ENCODE peak calls at places on chromosome 1, in five cellular contexts. One of them, this sample, is unnamed.

GRCh38 chr1:222921951-222922350 is 107.1 kb downstream of the DISP1 start:
- DNase-seq in A673: no peak
- DNase-seq in ovary: peak; percentile 24
- DNase-seq in CD4-positive, alpha-beta T cell: no peak
- DNase-seq in IMR-90: no peak
- DNase-seq in this sample: no peak

GRCh38 chr1:118960567-118961136 is 27.5 kb downstream of the TBX15 start:
- DNase-seq in A673: no peak
- DNase-seq in ovary: no peak
- DNase-seq in CD4-positive, alpha-beta T cell: no peak
- DNase-seq in IMR-90: no peak
- DNase-seq in this sample: no peak

GRCh38 chr1:21205416-21205815 is 28.7 kb upstream of the EIF4G3 start:
- DNase-seq in A673: no peak
- DNase-seq in ovary: no peak
- DNase-seq in CD4-positive, alpha-beta T cell: no peak
- DNase-seq in IMR-90: no peak
- DNase-seq in this sample: no peak

GRCh38 chr1:22814176-22815042 is 103.8 kb downstream of the EPHB2 start:
- DNase-seq in A673: no peak
- DNase-seq in ovary: peak; percentile 62
- DNase-seq in CD4-positive, alpha-beta T cell: no peak
- DNase-seq in IMR-90: no peak
- DNase-seq in this sample: no peak

GRCh38 chr1:21941370-21941769 is 4.3 kb upstream of the HSPG2 start:
- DNase-seq in A673: no peak
- DNase-seq in ovary: no peak
- DNase-seq in CD4-positive, alpha-beta T cell: no peak
- DNase-seq in IMR-90: no peak
- DNase-seq in this sample: peak; percentile 3

GRCh38 chr1:223844962-223845809 is 561 bp downstream of the TP53BP2 start:
- DNase-seq in A673: peak; percentile 65
- DNase-seq in ovary: no peak
- DNase-seq in CD4-positive, alpha-beta T cell: peak; percentile 39
- DNase-seq in IMR-90: peak; percentile 62
- DNase-seq in this sample: no peak

GRCh38 chr1:106957795-106958194 is 98.7 kb upstream of the PRMT6 start:
- DNase-seq in A673: no peak
- DNase-seq in ovary: no peak
- DNase-seq in CD4-positive, alpha-beta T cell: no peak
- DNase-seq in IMR-90: no peak
- DNase-seq in this sample: no peak

GRCh38 chr1:115771847-115772457 is 3.4 kb upstream of the CASQ2 start:
- DNase-seq in A673: peak; percentile 85
- DNase-seq in ovary: peak; percentile 57
- DNase-seq in CD4-positive, alpha-beta T cell: no peak
- DNase-seq in IMR-90: peak; percentile 80
- DNase-seq in this sample: peak; percentile 37

GRCh38 chr1:185567006-185567405 is 167.2 kb upstream of the HMCN1 start:
- DNase-seq in A673: peak; percentile 45
- DNase-seq in ovary: no peak
- DNase-seq in CD4-positive, alpha-beta T cell: peak; percentile 20
- DNase-seq in IMR-90: peak; percentile 58
- DNase-seq in this sample: no peak

GRCh38 chr1:5959087-5959486 is 33.1 kb downstream of the NPHP4 start:
- DNase-seq in A673: no peak
- DNase-seq in ovary: no peak
- DNase-seq in CD4-positive, alpha-beta T cell: no peak
- DNase-seq in IMR-90: no peak
- DNase-seq in this sample: no peak

GRCh38 chr1:89610457-89610991 is 22.4 kb upstream of the LRRC8C start:
- DNase-seq in A673: no peak
- DNase-seq in ovary: no peak
- DNase-seq in CD4-positive, alpha-beta T cell: peak; percentile 55
- DNase-seq in IMR-90: no peak
- DNase-seq in this sample: no peak
- TF ChIP-seq CTCF in A673: no peak
- TF ChIP-seq CTCF in ovary: no peak
- TF ChIP-seq CTCF in CD4-positive, alpha-beta T cell: peak; percentile 44
- TF ChIP-seq CTCF in IMR-90: no peak
- TF ChIP-seq CTCF in this sample: no peak

DNA sequence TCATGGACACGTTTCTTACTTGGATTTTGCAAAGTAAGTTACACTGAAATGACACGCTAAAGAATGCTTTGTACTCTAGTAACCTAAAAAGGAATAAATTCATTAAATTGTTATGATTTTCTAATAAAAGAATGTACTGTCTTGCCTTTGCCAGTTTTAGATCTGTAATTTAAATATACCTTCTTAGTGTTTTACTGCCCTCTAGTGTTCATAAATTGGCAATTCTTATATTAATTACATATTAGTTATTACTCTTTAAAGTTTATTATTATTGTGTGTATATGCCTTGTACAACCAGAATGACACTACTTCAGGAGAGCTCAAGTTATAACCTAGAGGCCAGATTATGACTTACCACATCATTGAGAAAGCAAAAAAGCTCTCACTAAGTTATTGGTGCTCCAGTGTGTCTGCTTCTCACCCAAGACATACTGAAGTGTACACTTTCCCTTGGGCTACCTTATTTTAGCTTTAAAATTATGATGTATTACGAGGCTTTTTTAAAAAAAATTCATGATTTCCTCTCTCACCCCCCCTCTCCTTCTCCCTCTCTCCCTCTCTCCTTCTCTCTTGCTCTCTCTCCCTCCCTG is 169.9 kb downstream of the HS2ST1 start:
- DNase-seq in A673: peak; percentile 58
- DNase-seq in ovary: no peak
- DNase-seq in CD4-positive, alpha-beta T cell: no peak
- DNase-seq in IMR-90: peak; percentile 60
- DNase-seq in this sample: no peak
- TF ChIP-seq CTCF in A673: peak; percentile 65
- TF ChIP-seq CTCF in ovary: peak; percentile 49
- TF ChIP-seq CTCF in CD4-positive, alpha-beta T cell: peak; percentile 79
- TF ChIP-seq CTCF in IMR-90: peak; percentile 64
- TF ChIP-seq CTCF in this sample: peak; percentile 50

GRCh38 chr1:46303038-46303871 is at the start of the genes LRRC41 and UQCRH:
- DNase-seq in A673: peak; percentile 96
- DNase-seq in ovary: peak; percentile 90
- DNase-seq in CD4-positive, alpha-beta T cell: peak; percentile 91
- DNase-seq in IMR-90: peak; percentile 98
- DNase-seq in this sample: peak; percentile 96
- TF ChIP-seq CTCF in A673: peak; percentile 24
- TF ChIP-seq CTCF in ovary: no peak
- TF ChIP-seq CTCF in CD4-positive, alpha-beta T cell: no peak
- TF ChIP-seq CTCF in IMR-90: peak; percentile 11
- TF ChIP-seq CTCF in this sample: no peak

GRCh38 chr1:236451796-236452373 is 57.8 kb downstream of the EDARADD start:
- DNase-seq in A673: peak; percentile 37
- DNase-seq in ovary: no peak
- DNase-seq in CD4-positive, alpha-beta T cell: peak; percentile 4
- DNase-seq in IMR-90: no peak
- DNase-seq in this sample: no peak
- TF ChIP-seq CTCF in A673: peak; percentile 58
- TF ChIP-seq CTCF in ovary: no peak
- TF ChIP-seq CTCF in CD4-positive, alpha-beta T cell: peak; percentile 22
- TF ChIP-seq CTCF in IMR-90: peak; percentile 18
- TF ChIP-seq CTCF in this sample: peak; percentile 36

This sample was measured in heart right ventricle.